ENCODE peak calls at places on chromosomes 4 and X, in nine cellular contexts. R, M, I, C, F, N, B, J and G are unnamed samples.

GRCh38 chrX:53223955-53224859 is 800 bp downstream of the KDM5C start:
- DNase-seq in B (peak; percentile 71), J (peak; percentile 4), I (no peak), M (no peak), R (no peak), N (peak; percentile 20), F (no peak), C (peak; percentile 90), G (no peak)

GRCh38 chr4:172352351-172352750 is 539.1 kb downstream of the GALNTL6 start:
- DNase-seq in J (no peak), R (no peak), C (no peak), B (no peak), M (no peak), N (no peak), F (no peak), I (no peak), G (no peak)

GRCh38 chr4:163495900-163496299 is 1.4 kb downstream of the TMA16 start:
- DNase-seq in C (peak; percentile 5), J (no peak), R (no peak), B (no peak), I (peak; percentile 7), F (no peak), M (no peak), N (no peak), G (peak; percentile 11)

GRCh38 chr4:14918336-14918735 is 83.9 kb upstream of the CPEB2 start:
- DNase-seq in I (no peak), F (no peak), J (no peak), R (no peak), C (no peak), N (no peak), B (no peak), M (no peak), G (no peak)

GRCh38 chr4:16227462-16227868 is 1.2 kb upstream of the TAPT1 start:
- DNase-seq in B (no peak), J (peak; percentile 8), N (peak; percentile 6), M (no peak), C (peak; percentile 28), R (peak; percentile 47), I (no peak), F (no peak), G (peak; percentile 1)

GRCh38 chr4:117545042-117545441 is 459.7 kb upstream of the TRAM1L1 start:
- DNase-seq in J (no peak), R (no peak), M (no peak), C (no peak), F (no peak), N (no peak), I (no peak), B (no peak), G (no peak)

GRCh38 chr4:95093936-95094929 is 336.5 kb downstream of the BMPR1B start:
- DNase-seq in I (no peak), C (no peak), N (no peak), M (no peak), B (no peak), F (no peak), R (no peak), J (no peak), G (no peak)

GRCh38 chr4:38715076-38715475 is 51.1 kb downstream of the KLF3 start:
- DNase-seq in B (no peak), I (no peak), N (no peak), M (no peak), C (no peak), R (no peak), F (no peak), J (no peak), G (no peak)

GRCh38 chrX:119935215-119935893 is 8.2 kb downstream of the NKAP start:
- DNase-seq in I (no peak), J (no peak), B (no peak), R (no peak), F (no peak), N (no peak), C (no peak), M (no peak), G (no peak)

GRCh38 chrX:31179203-31179602 is 107.4 kb upstream of the FTHL17 start:
- DNase-seq in R (no peak), F (no peak), M (no peak), I (no peak), B (no peak), C (no peak), N (no peak), J (no peak), G (no peak)